ENCODE peak calls at places on chromosomes 7 and 10, in nine cellular contexts. F is NB4; U is activated T-cell treated with anti-CD3 and anti-CD28 coated beads, Interleukin-2, amount 50 U/mL, for 48 hours; T is stromal cell of bone marrow; B is naive B cell; X is amygdala; W is mucosa of gallbladder; H is hypothalamus; M is amniotic stem cell. O is an unnamed sample.

GRCh38 chr10:115844592-115844991 is 428.4 kb downstream of the GFRA1 start:
- DNase-seq in F (no peak), U (no peak), T (no peak), B (no peak), X (no peak), W (no peak), H (no peak), M (no peak), O (no peak)

GRCh38 chr7:1450431-1450830 is 8.8 kb downstream of the MICALL2 start:
- DNase-seq in F (no peak), U (no peak), T (no peak), B (no peak), X (no peak), W (no peak), H (no peak), M (no peak), O (no peak)

GRCh38 chr10:13684813-13685511 is 98.2 kb downstream of the PRPF18 start:
- DNase-seq in F (no peak), U (no peak), T (peak; percentile 27), B (no peak), X (no peak), W (no peak), H (peak; percentile 41), M (no peak), O (no peak)

GRCh38 chr7:51426163-51426562 is 109.6 kb upstream of the COBL start:
- DNase-seq in F (no peak), U (no peak), T (no peak), B (no peak), X (no peak), W (no peak), H (no peak), M (no peak), O (no peak)

GRCh38 chr10:88417337-88417736 is 165.8 kb downstream of the RNLS start:
- DNase-seq in F (no peak), U (no peak), T (no peak), B (no peak), X (no peak), W (no peak), H (no peak), M (no peak), O (no peak)

GRCh38 chr7:18354686-18355085 is 140.9 kb upstream of the HDAC9 start:
- DNase-seq in F (no peak), U (no peak), T (no peak), B (no peak), X (no peak), W (no peak), H (no peak), M (no peak), O (no peak)

GRCh38 chr10:22927661-22928403 is at the start of gene ARMC3:
- DNase-seq in F (no peak), U (peak; percentile 82), T (peak; percentile 11), B (peak; percentile 54), X (peak; percentile 66), W (peak; percentile 62), H (peak; percentile 86), M (no peak), O (no peak)

GRCh38 chr7:101901661-101902491 is 84.5 kb downstream of the CUX1 start:
- DNase-seq in F (no peak), U (no peak), T (no peak), B (no peak), X (no peak), W (no peak), H (no peak), M (no peak), O (no peak)

GRCh38 chr7:127107601-127108007 is 145.1 kb downstream of the GRM8 start:
- DNase-seq in F (peak; percentile 76), U (peak; percentile 19), T (peak; percentile 9), B (peak; percentile 9), X (peak; percentile 19), W (peak; percentile 72), H (peak; percentile 37), M (no peak), O (no peak)

GRCh38 chr7:44970521-44971051 is 8.2 kb downstream of the MYO1G start:
- DNase-seq in F (no peak), U (no peak), T (no peak), B (no peak), X (no peak), W (no peak), H (no peak), M (no peak), O (no peak)

GRCh38 chr7:50418526-50418925 is 31.6 kb downstream of the FIGNL1 start:
- DNase-seq in F (no peak), U (no peak), T (no peak), B (no peak), X (no peak), W (no peak), H (no peak), M (no peak), O (no peak)

GRCh38 chr7:1768835-1769234 is 98.8 kb downstream of the ELFN1 start:
- DNase-seq in F (no peak), U (no peak), T (no peak), B (no peak), X (no peak), W (no peak), H (no peak), M (no peak), O (no peak)

GRCh38 chr10:48941427-48942075 is 1.9 kb upstream of the LRRC18 start:
- DNase-seq in F (no peak), U (no peak), T (no peak), B (no peak), X (no peak), W (no peak), H (no peak), M (no peak), O (no peak)

GRCh38 chr7:111107989-111108388 is 17.1 kb downstream of the LRRN3 start:
- DNase-seq in F (no peak), U (no peak), T (no peak), B (no peak), X (no peak), W (no peak), H (no peak), M (no peak), O (no peak)

GRCh38 chr7:95794917-95795515 is 22.7 kb downstream of the DYNC1I1 start:
- DNase-seq in F (peak; percentile 51), U (no peak), T (no peak), B (no peak), X (no peak), W (no peak), H (no peak), M (no peak), O (no peak)

GRCh38 chr10:63576501-63576900 is 55.3 kb downstream of the REEP3 start:
- DNase-seq in F (no peak), U (no peak), T (no peak), B (no peak), X (no peak), W (no peak), H (no peak), M (no peak), O (no peak)

GRCh38 chr10:16843252-16843870 is 26.1 kb upstream of the RSU1 start:
- DNase-seq in F (peak; percentile 64), U (no peak), T (peak; percentile 78), B (peak; percentile 44), X (no peak), W (no peak), H (peak; percentile 58), M (peak; percentile 83), O (peak; percentile 58)

GRCh38 chr7:88395720-88396119 is 89.0 kb upstream of the STEAP4 start:
- DNase-seq in F (peak; percentile 47), U (no peak), T (no peak), B (no peak), X (no peak), W (no peak), H (no peak), M (no peak), O (peak; percentile 48)

GRCh38 chr10:130395248-130395936 is 259.2 kb downstream of the GLRX3 start:
- DNase-seq in F (no peak), U (no peak), T (no peak), B (no peak), X (no peak), W (no peak), H (no peak), M (no peak), O (no peak)

GRCh38 chr7:52500796-52501195 is 534.6 kb upstream of the POM121L12 start:
- DNase-seq in F (no peak), U (no peak), T (no peak), B (no peak), X (no peak), W (no peak), H (no peak), M (no peak), O (no peak)

GRCh38 chr10:132946806-132947530 is 4.6 kb upstream of the CFAP46 start:
- DNase-seq in F (no peak), U (no peak), T (no peak), B (no peak), X (no peak), W (no peak), H (peak; percentile 8), M (no peak), O (no peak)

GRCh38 chr10:80414126-80414898 is 6.0 kb downstream of the PRXL2A start:
- DNase-seq in F (no peak), U (no peak), T (no peak), B (no peak), X (no peak), W (peak; percentile 34), H (no peak), M (no peak), O (no peak)

GRCh38 chr7:129949292-129950133 is 3.2 kb downstream of the UBE2H start:
- DNase-seq in F (peak; percentile 27), U (peak; percentile 37), T (peak; percentile 70), B (no peak), X (no peak), W (peak; percentile 28), H (peak; percentile 69), M (peak; percentile 19), O (no peak)